ENCODE peak calls at places on chromosomes 6 and 20, in four cellular contexts. I is GM12878, K is HepG2, O is K562. E is an unnamed sample.
A peak's percentile ranks its signal among the peaks of the same experiment; 100 is the strongest.

GRCh38 chr6:13465734-13466133 is 21.7 kb downstream of the GFOD1 start:
- DNase-seq in K (no peak), O (no peak), I (no peak), E (no peak)

GRCh38 chr6:18742406-18742805 is 355.3 kb downstream of the RNF144B start:
- DNase-seq in O (no peak), I (no peak), K (no peak), E (no peak)

GRCh38 chr20:57685134-57685851 is 24.5 kb downstream of the PMEPA1 start:
- DNase-seq in O (no peak), I (no peak), K (no peak), E (no peak)

GRCh38 chr20:24580855-24581254 is 111.4 kb downstream of the SYNDIG1 start:
- DNase-seq in K (no peak), I (no peak), O (no peak), E (no peak)

GRCh38 chr6:4941782-4942672 is 61.8 kb downstream of the RPP40 start:
- DNase-seq in I (peak; percentile 27), K (peak; percentile 78), O (peak; percentile 82), E (no peak)

GRCh38 chr6:69084746-69085335 is 449.8 kb downstream of the ADGRB3 start:
- DNase-seq in I (no peak), O (no peak), K (no peak), E (no peak)

GRCh38 chr6:52539607-52540006 is 37.3 kb downstream of the TRAM2 start:
- DNase-seq in I (no peak), O (peak; percentile 63), K (no peak), E (no peak)

GRCh38 chr20:19932170-19932667 is 84.9 kb upstream of the NAA20 start:
- DNase-seq in K (no peak), O (no peak), I (no peak), E (no peak)

GRCh38 chr6:88177961-88178464 is 11.9 kb upstream of the CNR1 start:
- DNase-seq in O (no peak), I (peak; percentile 32), K (peak; percentile 44), E (no peak)

GRCh38 chr6:35719407-35719829 is 17.4 kb upstream of the ARMC12 start:
- DNase-seq in O (no peak), K (no peak), I (no peak), E (no peak)

GRCh38 chr20:36273414-36274247 is 32.5 kb upstream of the DLGAP4 start:
- DNase-seq in K (no peak), O (no peak), I (no peak), E (no peak)

GRCh38 chr6:166420351-166420750 is 37.6 kb upstream of the MPC1 start:
- DNase-seq in K (peak; percentile 86), I (no peak), O (no peak), E (no peak)

GRCh38 chr20:3461191-3461874 is 9.5 kb upstream of the ATRN start:
- DNase-seq in O (no peak), I (no peak), K (no peak), E (peak; percentile 51)

DNA sequence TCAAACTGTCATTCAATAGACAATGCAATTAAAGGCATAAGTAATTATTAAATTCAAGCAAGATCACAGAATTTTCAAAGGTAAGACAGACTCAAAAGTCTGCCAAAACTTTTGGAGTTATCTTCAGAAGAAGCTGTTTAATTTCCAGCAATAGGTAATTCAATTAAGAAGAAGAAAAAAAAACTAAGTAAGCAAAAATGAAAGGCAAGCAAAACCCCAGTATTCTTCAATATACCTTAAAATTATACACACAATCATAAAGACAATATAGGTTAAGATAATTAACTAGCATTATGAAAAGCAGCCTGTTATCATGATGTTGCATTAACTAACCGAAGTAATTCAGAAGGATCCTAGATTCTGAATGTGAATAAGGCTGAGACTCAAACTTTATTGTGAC is 3.5 kb downstream of the LATS1 start:
- DNase-seq in O (no peak), K (no peak), I (no peak), E (no peak)
- TF ChIP-seq ATF2 in O (no peak), K (no peak), I (no peak), E (no peak)

GRCh38 chr6:168575346-168576098 is 134.5 kb downstream of the SMOC2 start:
- DNase-seq in K (no peak), I (no peak), O (no peak), E (no peak)

GRCh38 chr6:168578036-168578435 is 137.1 kb downstream of the SMOC2 start:
- DNase-seq in I (no peak), O (no peak), K (no peak), E (no peak)

GRCh38 chr6:168576388-168576787 is 135.4 kb downstream of the SMOC2 start:
- DNase-seq in I (no peak), O (no peak), K (no peak), E (no peak)

GRCh38 chr6:168574699-168575195 is 133.8 kb downstream of the SMOC2 start:
- DNase-seq in I (no peak), K (no peak), O (no peak), E (no peak)

DNA sequence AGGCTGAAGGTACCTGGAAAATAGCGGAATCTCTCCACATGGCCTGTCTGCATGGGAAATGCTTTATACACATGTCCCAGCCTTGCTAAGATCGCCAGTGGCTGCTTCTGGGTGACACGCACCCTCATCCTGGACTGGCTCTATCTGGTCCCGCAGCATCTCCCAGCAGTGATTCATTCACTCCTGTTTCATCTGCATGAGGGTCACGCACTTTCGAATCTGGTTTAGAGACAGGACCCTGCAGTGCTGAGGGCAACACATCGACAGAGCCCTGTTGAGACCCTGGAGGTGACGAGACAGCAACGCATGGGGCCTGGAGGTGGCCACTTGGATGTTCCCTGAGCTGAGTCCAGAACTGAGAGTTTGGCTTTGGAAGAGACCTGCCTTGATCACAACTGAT is 136.5 kb downstream of the SMOC2 start:
- DNase-seq in K (no peak), O (no peak), I (no peak), E (no peak)
- TF ChIP-seq NR2C2 in K (no peak), O (no peak), I (no peak), E (no peak)

DNA sequence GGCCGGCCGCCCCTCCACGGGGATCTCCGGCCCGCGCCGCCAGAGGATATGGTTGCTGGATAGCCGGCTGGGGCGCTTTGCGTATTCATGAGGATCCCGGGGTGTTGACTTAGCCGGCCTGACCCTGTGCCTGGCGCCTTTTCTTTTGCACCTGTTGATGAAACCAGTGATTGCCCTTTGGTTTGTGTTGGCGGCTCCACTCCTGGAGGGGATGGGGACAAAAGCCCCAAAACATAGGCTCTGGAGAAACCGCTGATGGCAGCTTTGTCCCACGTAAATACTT is 575 bp downstream of the SYNJ2 start:
- DNase-seq in O (peak; percentile 69), K (peak; percentile 62), I (no peak), E (peak; percentile 72)
- TF ChIP-seq ATF2 in O (no peak), K (no peak), I (no peak), E (no peak)

DNA sequence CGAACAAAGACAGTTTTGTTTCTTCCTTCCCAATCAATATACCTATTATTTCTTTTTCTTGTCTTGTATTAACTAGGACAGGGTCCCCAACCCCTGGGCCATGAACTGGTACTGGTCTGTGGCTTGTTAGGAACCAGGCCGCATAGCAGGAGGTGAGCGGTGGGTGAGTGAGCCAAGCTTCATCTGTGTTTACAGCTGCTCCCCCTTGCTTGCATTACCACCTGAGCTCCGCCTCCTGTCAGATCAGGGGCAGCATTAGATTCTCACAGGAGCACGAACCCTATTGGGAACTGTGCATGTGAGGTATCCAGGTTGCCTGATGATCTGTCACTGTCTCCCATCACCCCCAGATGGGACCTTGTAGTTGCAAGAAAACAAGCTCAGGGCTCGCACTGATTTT is 151.9 kb downstream of the CDKAL1 start:
- DNase-seq in O (no peak), K (no peak), I (no peak), E (peak; percentile 58)
- TF ChIP-seq NR2C2 in O (no peak), K (no peak), I (no peak), E (no peak)

GRCh38 chr6:144214622-144215401 is 64.5 kb downstream of the STX11 start:
- DNase-seq in K (no peak), O (no peak), I (no peak), E (no peak)

GRCh38 chr6:144216668-144217218 is 66.4 kb downstream of the STX11 start:
- DNase-seq in K (no peak), I (no peak), O (peak; percentile 82), E (peak; percentile 76)

GRCh38 chr6:144215932-144216667 is 65.8 kb downstream of the STX11 start:
- DNase-seq in I (peak; percentile 96), K (peak; percentile 94), O (peak; percentile 89), E (peak; percentile 93)

GRCh38 chr6:144214029-144214428 is 63.7 kb downstream of the STX11 start:
- DNase-seq in K (no peak), I (no peak), O (no peak), E (no peak)

GRCh38 chr6:144215402-144215931 is 65.2 kb downstream of the STX11 start:
- DNase-seq in K (peak; percentile 23), O (peak; percentile 54), I (peak; percentile 8), E (no peak)
- TF ChIP-seq ATF2 in K (no peak), O (no peak), I (no peak), E (no peak)

GRCh38 chr6:170149681-170150589 is 140.9 kb downstream of the DLL1 start:
- DNase-seq in O (no peak), K (no peak), I (no peak), E (no peak)
- TF ChIP-seq NR2C2 in O (no peak), K (no peak), I (no peak), E (no peak)

GRCh38 chr6:105594272-105594671 is 191.4 kb upstream of the PREP start:
- DNase-seq in K (no peak), I (no peak), O (no peak), E (no peak)
- TF ChIP-seq ATF2 in K (no peak), I (no peak), O (no peak), E (no peak)

E was measured in WTC11.